ENCODE peak calls at places on chromosomes 16 and 17, in five cellular contexts. G, X, H, L and F are unnamed samples.

GRCh38 chr17:1509255-1509943 is 7.0 kb downstream of the INPP5K start:
- DNase-seq in H (no peak), G (no peak), X (no peak), L (no peak), F (no peak)

GRCh38 chr17:6476834-6477210 is 32.6 kb downstream of the PIMREG start:
- DNase-seq in H (no peak), X (no peak), L (no peak), G (no peak), F (no peak)

GRCh38 chr16:85426806-85427205 is 186.3 kb upstream of the GSE1 start:
- DNase-seq in H (no peak), L (no peak), G (no peak), X (no peak), F (no peak)

GRCh38 chr17:45345246-45345553 is 28.4 kb upstream of the MAP3K14 start:
- DNase-seq in X (no peak), L (no peak), H (no peak), G (no peak), F (no peak)

GRCh38 chr17:31313982-31314787 is at the start of gene EVI2B:
- DNase-seq in H (no peak), X (no peak), G (peak; percentile 65), L (no peak), F (no peak)

GRCh38 chr16:60776311-60776710 is 1259.9 kb downstream of the CDH8 start:
- DNase-seq in G (no peak), X (no peak), H (no peak), L (no peak), F (no peak)

GRCh38 chr17:36650096-36650764 is 48.8 kb downstream of the MRM1 start:
- DNase-seq in X (no peak), G (no peak), L (no peak), H (no peak), F (no peak)

GRCh38 chr17:38597375-38597774 is 8.4 kb downstream of the SRCIN1 start:
- DNase-seq in G (no peak), H (no peak), L (no peak), X (no peak), F (no peak)

GRCh38 chr16:87822571-87822970 is 46.7 kb downstream of the SLC7A5 start:
- DNase-seq in L (no peak), H (no peak), G (no peak), X (no peak), F (no peak)

GRCh38 chr16:74661064-74661463 is 5.6 kb downstream of the RFWD3 start:
- DNase-seq in X (no peak), G (no peak), H (no peak), L (no peak), F (no peak)

GRCh38 chr16:10688291-10688690 is 6.4 kb downstream of the TEKT5 start:
- DNase-seq in H (no peak), X (no peak), G (no peak), L (no peak), F (no peak)

GRCh38 chr16:10296956-10297340 is 88.9 kb upstream of the ATF7IP2 start:
- DNase-seq in X (no peak), H (no peak), L (no peak), G (no peak), F (no peak)

GRCh38 chr16:66874079-66874775 is 6.1 kb upstream of the PDP2 start:
- DNase-seq in G (no peak), H (no peak), X (no peak), L (no peak), F (no peak)

GRCh38 chr17:48819466-48819865 is 2.4 kb upstream of the TTLL6 start:
- DNase-seq in H (no peak), G (no peak), L (no peak), X (no peak), F (no peak)

GRCh38 chr17:62578757-62579487 is 48.5 kb upstream of the MRC2 start:
- DNase-seq in H (no peak), G (no peak), L (no peak), X (no peak), F (no peak)

GRCh38 chr17:64041912-64042311 is 21.5 kb upstream of the ICAM2 start:
- DNase-seq in H (no peak), X (no peak), L (no peak), G (peak; percentile 41), F (no peak)